ENCODE peak calls at places on chromosomes 16 and 17, in six cellular contexts. One of them, this sample, is unnamed.

GRCh38 chr17:38464723-38465419 is 36.6 kb downstream of the ARHGAP23 start:
- DNase-seq in activated naive CD4-positive, alpha-beta T cell: no peak
- DNase-seq in NCI-H1048: no peak
- DNase-seq in HEK293T: peak
- DNase-seq in COR-L47: peak
- DNase-seq in T-helper 2 cell treated with Interferon-gamma antibody and Interleukin-4, amounts not matched to agents 5 μg/mL and 100 μg/mL, for 36 hours: no peak
- DNase-seq in this sample: no peak

GRCh38 chr17:7234100-7235012 is at the start of gene DVL2:
- DNase-seq in COR-L47: peak
- DNase-seq in NCI-H1048: peak
- DNase-seq in HEK293T: peak
- DNase-seq in T-helper 2 cell treated with Interferon-gamma antibody and Interleukin-4, amounts not matched to agents 5 μg/mL and 100 μg/mL, for 36 hours: peak
- DNase-seq in activated naive CD4-positive, alpha-beta T cell: peak
- DNase-seq in this sample: peak

GRCh38 chr17:59154335-59154720 is 658 bp downstream of the SKA2 start:
- DNase-seq in COR-L47: peak
- DNase-seq in T-helper 2 cell treated with Interferon-gamma antibody and Interleukin-4, amounts not matched to agents 5 μg/mL and 100 μg/mL, for 36 hours: peak
- DNase-seq in HEK293T: peak
- DNase-seq in NCI-H1048: no peak
- DNase-seq in activated naive CD4-positive, alpha-beta T cell: no peak
- DNase-seq in this sample: peak

GRCh38 chr17:4950075-4950756 is 703 bp upstream of the ENO3 start:
- DNase-seq in T-helper 2 cell treated with Interferon-gamma antibody and Interleukin-4, amounts not matched to agents 5 μg/mL and 100 μg/mL, for 36 hours: no peak
- DNase-seq in NCI-H1048: no peak
- DNase-seq in COR-L47: no peak
- DNase-seq in activated naive CD4-positive, alpha-beta T cell: no peak
- DNase-seq in HEK293T: no peak
- DNase-seq in this sample: no peak

GRCh38 chr16:86952769-86953168 is 364.4 kb downstream of the C16orf95 start:
- DNase-seq in NCI-H1048: no peak
- DNase-seq in T-helper 2 cell treated with Interferon-gamma antibody and Interleukin-4, amounts not matched to agents 5 μg/mL and 100 μg/mL, for 36 hours: no peak
- DNase-seq in activated naive CD4-positive, alpha-beta T cell: no peak
- DNase-seq in COR-L47: no peak
- DNase-seq in HEK293T: no peak
- DNase-seq in this sample: no peak

GRCh38 chr17:33200587-33200986 is 92.5 kb downstream of the ASIC2 start:
- DNase-seq in HEK293T: peak
- DNase-seq in T-helper 2 cell treated with Interferon-gamma antibody and Interleukin-4, amounts not matched to agents 5 μg/mL and 100 μg/mL, for 36 hours: no peak
- DNase-seq in NCI-H1048: no peak
- DNase-seq in COR-L47: no peak
- DNase-seq in activated naive CD4-positive, alpha-beta T cell: no peak
- DNase-seq in this sample: peak

GRCh38 chr17:37741334-37742113 is 3.3 kb downstream of the HNF1B start:
- DNase-seq in NCI-H1048: no peak
- DNase-seq in COR-L47: no peak
- DNase-seq in activated naive CD4-positive, alpha-beta T cell: no peak
- DNase-seq in T-helper 2 cell treated with Interferon-gamma antibody and Interleukin-4, amounts not matched to agents 5 μg/mL and 100 μg/mL, for 36 hours: no peak
- DNase-seq in HEK293T: no peak
- DNase-seq in this sample: no peak

GRCh38 chr17:29251969-29252866 is 5.6 kb downstream of the CRYBA1 start:
- DNase-seq in T-helper 2 cell treated with Interferon-gamma antibody and Interleukin-4, amounts not matched to agents 5 μg/mL and 100 μg/mL, for 36 hours: no peak
- DNase-seq in COR-L47: no peak
- DNase-seq in NCI-H1048: no peak
- DNase-seq in HEK293T: peak
- DNase-seq in activated naive CD4-positive, alpha-beta T cell: no peak
- DNase-seq in this sample: no peak

GRCh38 chr17:64448665-64449512 is at the start of gene MILR1:
- DNase-seq in activated naive CD4-positive, alpha-beta T cell: no peak
- DNase-seq in COR-L47: no peak
- DNase-seq in HEK293T: no peak
- DNase-seq in NCI-H1048: no peak
- DNase-seq in T-helper 2 cell treated with Interferon-gamma antibody and Interleukin-4, amounts not matched to agents 5 μg/mL and 100 μg/mL, for 36 hours: no peak
- DNase-seq in this sample: no peak

GRCh38 chr17:61534414-61534813 is 56.6 kb downstream of the NACA2 start:
- DNase-seq in activated naive CD4-positive, alpha-beta T cell: no peak
- DNase-seq in T-helper 2 cell treated with Interferon-gamma antibody and Interleukin-4, amounts not matched to agents 5 μg/mL and 100 μg/mL, for 36 hours: no peak
- DNase-seq in COR-L47: no peak
- DNase-seq in HEK293T: no peak
- DNase-seq in NCI-H1048: no peak
- DNase-seq in this sample: no peak

GRCh38 chr17:2194778-2195417 is 108.7 kb downstream of the SMG6 start:
- DNase-seq in T-helper 2 cell treated with Interferon-gamma antibody and Interleukin-4, amounts not matched to agents 5 μg/mL and 100 μg/mL, for 36 hours: no peak
- DNase-seq in NCI-H1048: no peak
- DNase-seq in HEK293T: no peak
- DNase-seq in COR-L47: no peak
- DNase-seq in activated naive CD4-positive, alpha-beta T cell: no peak
- DNase-seq in this sample: no peak

GRCh38 chr16:12119562-12119961 is 143.0 kb downstream of the SNX29 start:
- DNase-seq in T-helper 2 cell treated with Interferon-gamma antibody and Interleukin-4, amounts not matched to agents 5 μg/mL and 100 μg/mL, for 36 hours: no peak
- DNase-seq in COR-L47: peak
- DNase-seq in NCI-H1048: no peak
- DNase-seq in activated naive CD4-positive, alpha-beta T cell: no peak
- DNase-seq in HEK293T: no peak
- DNase-seq in this sample: no peak

GRCh38 chr16:49620158-49620867 is 235.6 kb downstream of the ZNF423 start:
- DNase-seq in T-helper 2 cell treated with Interferon-gamma antibody and Interleukin-4, amounts not matched to agents 5 μg/mL and 100 μg/mL, for 36 hours: no peak
- DNase-seq in activated naive CD4-positive, alpha-beta T cell: no peak
- DNase-seq in COR-L47: no peak
- DNase-seq in NCI-H1048: no peak
- DNase-seq in HEK293T: no peak
- DNase-seq in this sample: no peak